ENCODE peak calls at places on chromosome X, in four cellular contexts. T is GM12878, S is H1, U is IMR-90. J is an unnamed sample.

GRCh38 chrX:152444338-152444737 is 6.8 kb downstream of the GABRA3 start:
- DNase-seq in S (no peak), U (no peak), T (no peak), J (no peak)

GRCh38 chrX:118484216-118484903 is 11.3 kb upstream of the DOCK11 start:
- DNase-seq in S (no peak), U (peak; percentile 20), T (no peak), J (no peak)

GRCh38 chrX:18415386-18415785 is 10.0 kb upstream of the CDKL5 start:
- DNase-seq in S (no peak), U (peak; percentile 61), T (no peak), J (no peak)

GRCh38 chrX:30153881-30154260 is 61.5 kb upstream of the MAGEB2 start:
- DNase-seq in T (no peak), S (no peak), U (peak; percentile 31), J (no peak)

GRCh38 chrX:49178537-49178936 is 6.8 kb downstream of the PLP2 start:
- DNase-seq in U (no peak), T (no peak), S (no peak), J (no peak)

GRCh38 chrX:9665113-9665512 is 100.5 kb downstream of the GPR143 start:
- DNase-seq in T (no peak), S (no peak), U (no peak), J (no peak)

GRCh38 chrX:28058906-28059305 is 77.7 kb upstream of the DCAF8L1 start:
- DNase-seq in T (no peak), S (no peak), U (peak; percentile 26), J (no peak)

GRCh38 chrX:132118361-132118760 is 9.5 kb downstream of the FRMD7 start:
- DNase-seq in T (no peak), S (no peak), U (no peak), J (no peak)

GRCh38 chrX:151814767-151815166 is 80.2 kb downstream of the CNGA2 start:
- DNase-seq in S (no peak), T (no peak), U (no peak), J (peak; percentile 34)

GRCh38 chrX:71558920-71559319 is 19.3 kb upstream of the GCNA start:
- DNase-seq in T (no peak), S (no peak), U (no peak), J (no peak)

GRCh38 chrX:40552768-40553167 is 28.0 kb upstream of the ATP6AP2 start:
- DNase-seq in U (peak; percentile 9), T (no peak), S (no peak), J (no peak)

GRCh38 chrX:123487674-123488073 is 245.2 kb downstream of the THOC2 start:
- DNase-seq in S (no peak), T (no peak), U (no peak), J (no peak)

GRCh38 chrX:118751950-118752783 is 24.8 kb downstream of the IL13RA1 start:
- DNase-seq in T (peak; percentile 36), S (no peak), U (no peak), J (no peak)

GRCh38 chrX:7198499-7198898 is 50.5 kb upstream of the PUDP start:
- DNase-seq in T (no peak), S (no peak), U (no peak), J (no peak)

GRCh38 chrX:120672389-120672788 is 42.5 kb upstream of the C1GALT1C1 start:
- DNase-seq in U (peak; percentile 64), S (no peak), T (no peak), J (no peak)

GRCh38 chrX:131795442-131796229 is 227.5 kb upstream of the STK26 start:
- DNase-seq in T (no peak), S (no peak), U (no peak), J (no peak)

GRCh38 chrX:9378980-9379696 is 85.7 kb upstream of the TBL1X start:
- DNase-seq in S (no peak), T (no peak), U (peak; percentile 52), J (no peak)

GRCh38 chrX:152220612-152221011 is 82.2 kb upstream of the MAGEA10 start:
- DNase-seq in T (no peak), S (no peak), U (no peak), J (no peak)

GRCh38 chrX:139126493-139126892 is 404.0 kb upstream of the F9 start:
- DNase-seq in T (no peak), S (peak; percentile 13), U (no peak), J (no peak)

GRCh38 chrX:137575596-137576255 is 9.8 kb downstream of the ZIC3 start:
- DNase-seq in S (no peak), U (no peak), T (no peak), J (no peak)

GRCh38 chrX:155086202-155086840 is 15.0 kb downstream of the BRCC3 start:
- DNase-seq in T (no peak), U (peak; percentile 12), S (peak; percentile 27), J (no peak)

DNA sequence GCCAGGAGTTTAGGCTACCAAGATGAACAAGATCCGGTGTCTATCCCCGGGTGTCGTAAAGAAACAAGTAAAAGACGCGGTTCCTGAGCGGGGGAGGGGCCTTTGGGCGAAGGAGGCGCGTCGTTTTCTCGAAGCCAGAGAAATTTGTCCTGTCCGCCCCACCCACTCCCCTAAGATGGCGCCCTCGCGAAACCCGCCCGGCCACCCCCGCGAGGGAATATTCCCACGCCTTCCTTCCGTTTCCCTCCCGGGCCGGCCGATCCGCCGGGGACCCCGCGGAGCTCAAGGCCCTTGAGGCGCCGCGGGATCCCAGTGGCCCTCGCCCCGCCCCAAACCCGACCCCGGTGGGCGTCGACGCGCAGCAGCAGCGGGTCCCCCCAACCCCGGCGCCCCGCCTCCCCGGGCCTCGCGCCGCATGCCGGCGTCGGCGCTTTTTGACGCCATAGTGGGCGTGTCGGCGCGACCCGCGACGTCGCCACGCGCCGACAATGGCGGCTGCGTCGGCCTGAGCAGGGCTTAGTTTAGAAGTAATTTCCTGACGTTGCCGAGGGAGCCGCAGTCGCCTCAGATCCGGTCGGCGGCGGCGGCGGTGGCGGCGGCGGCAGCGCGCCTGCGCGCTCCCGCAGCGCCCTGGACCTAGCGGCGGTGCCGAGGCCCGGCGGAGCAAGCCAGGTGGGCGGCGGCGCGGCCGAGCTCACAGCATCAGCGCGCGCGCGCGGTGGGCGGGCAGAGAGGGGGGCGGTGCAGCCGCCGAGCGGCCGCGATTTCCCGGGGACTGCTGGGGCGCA is 430 bp upstream of the HTATSF1 start:
- DNase-seq in T (peak; percentile 48), U (peak; percentile 79), S (peak; percentile 41), J (no peak)
- TF ChIP-seq POLR2A in T (peak; percentile 57), U (peak; percentile 57), S (no peak), J (no peak)

GRCh38 chrX:43514820-43515219 is 141.3 kb upstream of the MAOA start:
- DNase-seq in S (no peak), U (no peak), T (no peak), J (no peak)
- TF ChIP-seq POLR2A in S (no peak), U (no peak), T (no peak), J (no peak)

GRCh38 chrX:104156630-104157529 is at the start of gene SLC25A53:
- DNase-seq in S (peak; percentile 64), T (peak; percentile 69), U (peak; percentile 71), J (no peak)
- TF ChIP-seq POLR2A in S (no peak), T (peak; percentile 80), U (peak; percentile 73), J (no peak)

GRCh38 chrX:101409043-101409442 is 1.0 kb downstream of the HNRNPH2 start:
- DNase-seq in S (no peak), T (no peak), U (no peak), J (no peak)

GRCh38 chrX:101408530-101408836 is 461 bp downstream of the HNRNPH2 start:
- DNase-seq in T (no peak), U (no peak), S (no peak), J (no peak)

GRCh38 chrX:101407167-101407747 is 468 bp downstream of the GLA start:
- DNase-seq in U (no peak), T (no peak), S (no peak), J (no peak)

GRCh38 chrX:101410461-101410860 is 2.4 kb downstream of the HNRNPH2 start:
- DNase-seq in U (no peak), S (no peak), T (no peak), J (no peak)

GRCh38 chrX:101407748-101408529 is at the start of the genes GLA and HNRNPH2:
- DNase-seq in U (peak; percentile 99), T (peak; percentile 98), S (peak; percentile 77), J (no peak)
- TF ChIP-seq POLR2A in U (peak; percentile 76), T (peak; percentile 77), S (peak; percentile 91), J (peak; percentile 87)

DNA sequence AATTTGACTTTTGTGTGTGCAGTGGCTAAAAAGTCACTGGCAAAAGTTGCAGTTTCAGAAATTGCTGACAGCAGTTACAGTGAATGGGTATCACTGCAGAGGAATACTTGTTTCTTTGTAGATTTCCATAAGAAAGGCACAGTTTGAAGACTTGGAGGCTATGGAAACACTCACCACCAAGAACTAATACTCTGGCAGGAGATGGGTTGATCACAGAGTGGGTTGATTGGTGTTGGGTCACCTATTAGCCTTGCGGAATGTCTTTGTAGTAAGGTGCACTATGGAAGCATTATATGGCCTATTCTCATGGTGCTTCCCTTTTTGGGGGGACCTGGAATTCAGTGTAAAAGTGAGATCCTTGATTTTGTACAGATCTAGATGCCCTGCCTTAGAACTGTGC is 502.8 kb downstream of the CFAP47 start:
- DNase-seq in T (no peak), U (no peak), S (no peak), J (no peak)
- TF ChIP-seq POLR2A in T (no peak), U (no peak), S (no peak), J (no peak)

DNA sequence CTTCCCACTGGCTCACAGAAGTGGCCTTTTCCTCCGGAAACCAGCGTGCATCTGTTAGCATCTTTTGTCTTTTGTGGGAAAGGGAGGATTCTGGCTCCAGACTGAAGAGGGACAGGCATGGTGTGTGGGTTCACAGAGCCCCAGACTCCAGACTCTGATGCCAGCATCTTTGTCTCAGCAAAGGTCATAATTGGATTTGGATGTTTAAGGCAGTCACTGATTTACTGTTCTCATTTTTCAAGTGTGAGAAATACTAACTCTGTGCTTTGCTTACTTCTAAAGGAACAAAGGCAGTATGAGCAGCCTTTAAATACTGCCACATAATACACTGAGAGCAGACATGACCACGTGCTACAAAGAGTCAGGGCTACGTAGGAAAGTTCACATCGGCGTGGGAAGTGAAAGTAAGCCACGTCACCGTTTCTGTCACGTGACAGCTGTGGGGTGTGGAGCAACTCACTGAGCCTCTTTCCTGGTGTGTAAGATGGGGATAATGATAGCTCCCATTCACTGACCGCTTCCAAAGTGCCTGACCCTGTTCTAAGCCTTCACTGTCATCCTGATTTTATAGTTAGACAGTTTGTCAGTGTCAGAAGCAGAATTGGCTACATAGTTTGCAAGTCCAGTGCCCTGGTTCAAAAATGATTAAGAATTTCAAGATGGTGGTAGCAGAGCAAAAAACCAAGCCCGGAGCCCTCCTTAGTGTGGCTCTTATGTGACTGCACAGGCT is 24.8 kb upstream of the TMSB4X start:
- DNase-seq in S (no peak), U (peak; percentile 92), T (peak; percentile 99), J (no peak)
- TF ChIP-seq POLR2A in S (no peak), U (peak; percentile 73), T (peak; percentile 84), J (no peak)